ENCODE peak calls at places on chromosome 14, in seven cellular contexts. R is progenitor cell of endocrine pancreas; Q is stimulated activated CD4-positive, alpha-beta T cell treated with anti-CD3 and anti-CD28 coated beads, Interleukin-12 subunit alpha, Interleukin-12 subunit beta, amount 100 ng/mL, for 48 hours; I is RPMI7951; T is EH; W is HepG2; D is stimulated activated CD8-positive, alpha-beta memory T cell treated with anti-CD3 and anti-CD28 coated beads, Interleukin-7, amount 100 ng/mL, for 24 hours. A is an unnamed sample.
A peak's percentile ranks its signal among the peaks of the same experiment; 100 is the strongest.

GRCh38 chr14:75231320-75231719 is 47.3 kb upstream of the FOS start:
- DNase-seq in D (no peak), Q (no peak), I (no peak), T (no peak), W (no peak), R (no peak), A (no peak)

GRCh38 chr14:73786942-73787759 is 64.5 kb upstream of the PTGR2 start:
- DNase-seq in R (peak; percentile 54), Q (peak; percentile 53), W (no peak), I (peak; percentile 42), D (no peak), T (peak; percentile 57), A (peak; percentile 79)

GRCh38 chr14:73752297-73752992 is 38.3 kb upstream of the PNMA1 start:
- DNase-seq in T (peak; percentile 93), W (no peak), Q (no peak), I (peak; percentile 98), D (no peak), R (no peak), A (no peak)

GRCh38 chr14:50122291-50122690 is 5.9 kb upstream of the VCPKMT start:
- DNase-seq in T (no peak), D (no peak), Q (no peak), W (no peak), R (no peak), I (no peak), A (no peak)

GRCh38 chr14:55754871-55755270 is 174.9 kb downstream of the KTN1 start:
- DNase-seq in T (no peak), W (no peak), D (no peak), I (no peak), Q (no peak), R (no peak), A (no peak)

GRCh38 chr14:87966816-87967215 is 26.2 kb downstream of the GALC start:
- DNase-seq in D (no peak), R (no peak), I (peak; percentile 17), T (peak; percentile 21), W (no peak), Q (no peak), A (no peak)

GRCh38 chr14:61528591-61529021 is 166.7 kb upstream of the HIF1A start:
- DNase-seq in D (no peak), Q (no peak), I (peak; percentile 89), W (no peak), R (no peak), T (peak; percentile 96), A (no peak)

GRCh38 chr14:92973265-92973797 is 50.4 kb downstream of the CHGA start:
- DNase-seq in Q (peak; percentile 13), W (peak; percentile 23), T (peak; percentile 89), D (no peak), I (peak; percentile 63), R (peak; percentile 51), A (peak; percentile 78)

GRCh38 chr14:72752034-72752412 is 141.9 kb downstream of the DPF3 start:
- DNase-seq in D (no peak), R (no peak), I (no peak), T (no peak), W (no peak), Q (no peak), A (no peak)

GRCh38 chr14:61076531-61076930 is 95.5 kb downstream of the SLC38A6 start:
- DNase-seq in T (peak; percentile 39), I (no peak), D (no peak), R (no peak), W (peak; percentile 37), Q (no peak), A (no peak)

GRCh38 chr14:19878029-19878642 is 3.2 kb downstream of the OR4K2 start:
- DNase-seq in T (peak; percentile 2), Q (no peak), I (peak; percentile 50), W (peak; percentile 30), D (no peak), R (no peak), A (no peak)

GRCh38 chr14:102215071-102215470 is 75.4 kb downstream of the WDR20 start:
- DNase-seq in R (no peak), W (no peak), D (no peak), T (peak; percentile 81), Q (no peak), I (no peak), A (no peak)

GRCh38 chr14:97710726-97711125 is 913.5 kb downstream of the VRK1 start:
- DNase-seq in I (no peak), W (no peak), R (no peak), D (no peak), T (no peak), Q (no peak), A (no peak)

GRCh38 chr14:95759952-95760351 is 46.0 kb upstream of the TCL1A start:
- DNase-seq in W (no peak), I (peak; percentile 41), T (peak; percentile 1), D (no peak), Q (no peak), R (no peak), A (no peak)

GRCh38 chr14:100568164-100568997 is 18.8 kb downstream of the BEGAIN start:
- DNase-seq in Q (no peak), T (no peak), I (no peak), R (no peak), W (no peak), D (no peak), A (no peak)

GRCh38 chr14:65210118-65210826 is 108.0 kb upstream of the MAX start:
- DNase-seq in W (no peak), D (no peak), I (peak; percentile 80), R (no peak), Q (no peak), T (peak; percentile 54), A (no peak)

GRCh38 chr14:98834119-98834518 is 437.9 kb downstream of the BCL11B start:
- DNase-seq in T (no peak), W (no peak), I (no peak), Q (no peak), R (no peak), D (no peak), A (no peak)

GRCh38 chr14:70472253-70473159 is 20.5 kb downstream of the ADAM21 start:
- DNase-seq in T (no peak), D (no peak), Q (no peak), R (no peak), I (no peak), W (no peak), A (no peak)

GRCh38 chr14:93619176-93619793 is 169.0 kb downstream of the PRIMA1 start:
- DNase-seq in D (no peak), I (peak; percentile 42), W (peak; percentile 47), Q (peak; percentile 8), R (peak; percentile 11), T (peak; percentile 45), A (peak; percentile 65)

GRCh38 chr14:81938341-81938740 is 404.7 kb upstream of the SEL1L start:
- DNase-seq in D (no peak), R (no peak), I (no peak), W (no peak), T (no peak), Q (no peak), A (no peak)

GRCh38 chr14:100104006-100104352 is 38.8 kb downstream of the EVL start:
- DNase-seq in R (no peak), D (no peak), W (no peak), T (no peak), I (no peak), Q (no peak), A (no peak)

GRCh38 chr14:56995010-56995409 is 184.7 kb upstream of the OTX2 start:
- DNase-seq in Q (no peak), W (peak; percentile 1), D (no peak), I (no peak), R (no peak), T (no peak), A (peak; percentile 5)